ENCODE peak calls at places on chromosomes 5 and 9, in four cellular contexts. O is Caki2, G is left cardiac atrium, D is NCI-H1930. S is an unnamed sample.

GRCh38 chr5:34709861-34710673 is 53.9 kb downstream of the RAI14 start:
- DNase-seq in O (peak), G (no peak), D (no peak), S (no peak)

GRCh38 chr5:119275146-119275872 is 80.5 kb upstream of the TNFAIP8 start:
- DNase-seq in O (peak), G (no peak), D (no peak), S (no peak)

GRCh38 chr5:113281194-113281593 is 153.6 kb downstream of the TSSK1B start:
- DNase-seq in O (no peak), G (no peak), D (no peak), S (no peak)

GRCh38 chr9:117156150-117156688 is 258.6 kb downstream of the ASTN2 start:
- DNase-seq in O (no peak), G (no peak), D (no peak), S (no peak)

GRCh38 chr9:129338701-129339445 is 160.8 kb upstream of the IER5L start:
- DNase-seq in O (no peak), G (no peak), D (no peak), S (no peak)

GRCh38 chr9:38008168-38009034 is 60.6 kb downstream of the SHB start:
- DNase-seq in O (peak), G (peak), D (no peak), S (no peak)

GRCh38 chr5:169796731-169797130 is 159.7 kb downstream of the DOCK2 start:
- DNase-seq in O (no peak), G (no peak), D (no peak), S (no peak)

GRCh38 chr5:125232779-125233230 is 486.4 kb upstream of the ZNF608 start:
- DNase-seq in O (no peak), G (no peak), D (no peak), S (no peak)

GRCh38 chr5:128111818-128112448 is 28.4 kb downstream of the SLC12A2 start:
- DNase-seq in O (peak), G (no peak), D (no peak), S (no peak)

GRCh38 chr5:150836703-150837102 is 9.6 kb upstream of the IRGM start:
- DNase-seq in O (no peak), G (no peak), D (no peak), S (no peak)

GRCh38 chr5:134515801-134516200 is 9.7 kb upstream of the JADE2 start:
- DNase-seq in O (no peak), G (no peak), D (no peak), S (no peak)

GRCh38 chr5:168706655-168707069 is 127.5 kb upstream of the PANK3 start:
- DNase-seq in O (peak), G (peak), D (peak), S (peak)

GRCh38 chr9:129176786-129177442 is 1.1 kb downstream of the IER5L start:
- DNase-seq in O (peak), G (peak), D (no peak), S (peak)

GRCh38 chr5:175842947-175843793 is 28.2 kb upstream of the CPLX2 start:
- DNase-seq in O (peak), G (no peak), D (no peak), S (peak)

GRCh38 chr9:92715488-92716231 is 45.7 kb upstream of the IPPK start:
- DNase-seq in O (no peak), G (peak), D (no peak), S (peak)

GRCh38 chr5:145938699-145939531 is 2.5 kb downstream of the SH3RF2 start:
- DNase-seq in O (peak), G (no peak), D (no peak), S (no peak)

GRCh38 chr5:88883059-88883565 is at the start of gene MEF2C:
- DNase-seq in O (peak), G (peak), D (peak), S (peak)

GRCh38 chr5:67581203-67581602 is 384.6 kb upstream of the CD180 start:
- DNase-seq in O (no peak), G (no peak), D (no peak), S (no peak)

GRCh38 chr9:81497096-81497495 is 192.3 kb downstream of the TLE1 start:
- DNase-seq in O (no peak), G (no peak), D (no peak), S (no peak)

S was measured in testis.